ENCODE peak calls at places on chromosomes 7 and 10, in five cellular contexts. E, C, V, S and O are unnamed samples.

GRCh38 chr10:25867321-25867720 is 66.7 kb upstream of the MYO3A start:
- DNase-seq in E (no peak), C (no peak), V (no peak), S (no peak), O (no peak)

GRCh38 chr10:103781329-103782061 is 73.9 kb downstream of the SH3PXD2A start:
- DNase-seq in E (no peak), C (no peak), V (no peak), S (no peak), O (no peak)

GRCh38 chr7:150385240-150385830 is 6.2 kb downstream of the ZNF775 start:
- DNase-seq in E (no peak), C (no peak), V (no peak), S (no peak), O (no peak)

GRCh38 chr7:116736927-116737715 is 65.1 kb downstream of the MET start:
- DNase-seq in E (no peak), C (no peak), V (no peak), S (no peak), O (no peak)

GRCh38 chr7:5441840-5442513 is 18.3 kb upstream of the TNRC18 start:
- DNase-seq in E (no peak), C (no peak), V (no peak), S (no peak), O (no peak)

GRCh38 chr7:142930126-142930730 is 3.3 kb downstream of the TRPV5 start:
- DNase-seq in E (no peak), C (no peak), V (no peak), S (no peak), O (no peak)

GRCh38 chr7:42617781-42618457 is 294.0 kb downstream of the C7orf25 start:
- DNase-seq in E (no peak), C (no peak), V (no peak), S (no peak), O (peak)

GRCh38 chr10:78868048-78868447 is 200.7 kb upstream of the ZMIZ1 start:
- DNase-seq in E (peak), C (no peak), V (no peak), S (no peak), O (peak)

GRCh38 chr10:91380873-91381561 is 29.1 kb upstream of the HECTD2 start:
- DNase-seq in E (no peak), C (no peak), V (peak), S (no peak), O (peak)

GRCh38 chr7:120332433-120332832 is 59.5 kb downstream of the KCND2 start:
- DNase-seq in E (no peak), C (no peak), V (no peak), S (no peak), O (no peak)

GRCh38 chr7:141045126-141045841 is 28.6 kb upstream of the TMEM178B start:
- DNase-seq in E (no peak), C (no peak), V (no peak), S (no peak), O (no peak)

GRCh38 chr7:94949532-94949931 is 42.1 kb downstream of the PPP1R9A start:
- DNase-seq in E (no peak), C (no peak), V (no peak), S (no peak), O (no peak)

GRCh38 chr7:82036146-82036886 is 266.5 kb upstream of the HGF start:
- DNase-seq in E (no peak), C (no peak), V (no peak), S (no peak), O (no peak)

GRCh38 chr7:41084381-41084780 is 618.5 kb downstream of the INHBA start:
- DNase-seq in E (no peak), C (no peak), V (no peak), S (no peak), O (no peak)

GRCh38 chr7:37942934-37943610 is 22.6 kb downstream of the EPDR1 start:
- DNase-seq in E (no peak), C (peak), V (peak), S (no peak), O (peak)

GRCh38 chr10:126334272-126334671 is 54.0 kb downstream of the ADAM12 start:
- DNase-seq in E (no peak), C (no peak), V (no peak), S (no peak), O (no peak)

GRCh38 chr10:71266147-71266917 is 52.7 kb upstream of the SLC29A3 start:
- DNase-seq in E (no peak), C (no peak), V (peak), S (no peak), O (no peak)

GRCh38 chr10:73586583-73586984 is 4.6 kb downstream of the USP54 start:
- DNase-seq in E (no peak), C (no peak), V (no peak), S (no peak), O (no peak)

GRCh38 chr10:63208981-63209380 is 75.9 kb downstream of the NRBF2 start:
- DNase-seq in E (no peak), C (no peak), V (no peak), S (no peak), O (no peak)

GRCh38 chr7:51455948-51456347 is 139.3 kb upstream of the COBL start:
- DNase-seq in E (no peak), C (no peak), V (no peak), S (no peak), O (no peak)

GRCh38 chr7:108226723-108227359 is 96.7 kb upstream of the LAMB4 start:
- DNase-seq in E (no peak), C (no peak), V (no peak), S (no peak), O (no peak)

GRCh38 chr7:142153400-142153799 is 41.9 kb downstream of the MGAM2 start:
- DNase-seq in E (no peak), C (no peak), V (no peak), S (no peak), O (no peak)

GRCh38 chr10:11093733-11094132 is 76.1 kb downstream of the CELF2 start:
- DNase-seq in E (no peak), C (no peak), V (no peak), S (no peak), O (no peak)

GRCh38 chr10:37775612-37776011 is 81.8 kb downstream of the ZNF248 start:
- DNase-seq in E (no peak), C (no peak), V (no peak), S (no peak), O (no peak)

GRCh38 chr10:90919683-90920574 is 958 bp downstream of the ANKRD1 start:
- DNase-seq in E (no peak), C (no peak), V (no peak), S (no peak), O (no peak)